ENCODE peak calls at places on chromosomes 11 and 22, in seven cellular contexts. One of them, this sample, is unnamed.
A peak's percentile ranks its signal among the peaks of the same experiment; 100 is the strongest.

GRCh38 chr11:82631722-82632630 is 101.7 kb downstream of the FAM181B start:
- DNase-seq in LNCaP clone FGC: no peak
- DNase-seq in GM04504: no peak
- DNase-seq in activated naive CD4-positive, alpha-beta T cell treated with anti-CD3 and anti-CD28 coated beads, Interleukin-2, amount 50 U/mL, for 16 hours: no peak
- DNase-seq in G401: no peak
- DNase-seq in GM12865: peak; percentile 69
- DNase-seq in T-cell: no peak
- DNase-seq in this sample: no peak

GRCh38 chr22:35838849-35839646 is 121.4 kb downstream of the APOL5 start:
- DNase-seq in LNCaP clone FGC: no peak
- DNase-seq in GM04504: peak; percentile 61
- DNase-seq in activated naive CD4-positive, alpha-beta T cell treated with anti-CD3 and anti-CD28 coated beads, Interleukin-2, amount 50 U/mL, for 16 hours: no peak
- DNase-seq in G401: peak; percentile 95
- DNase-seq in GM12865: peak; percentile 25
- DNase-seq in T-cell: no peak
- DNase-seq in this sample: no peak

GRCh38 chr11:17828311-17828751 is 93.8 kb downstream of the KCNC1 start:
- DNase-seq in LNCaP clone FGC: no peak
- DNase-seq in GM04504: peak; percentile 56
- DNase-seq in activated naive CD4-positive, alpha-beta T cell treated with anti-CD3 and anti-CD28 coated beads, Interleukin-2, amount 50 U/mL, for 16 hours: no peak
- DNase-seq in G401: peak; percentile 82
- DNase-seq in GM12865: no peak
- DNase-seq in T-cell: no peak
- DNase-seq in this sample: no peak

GRCh38 chr11:116454020-116454645 is 318.7 kb downstream of the BUD13 start:
- DNase-seq in LNCaP clone FGC: no peak
- DNase-seq in GM04504: no peak
- DNase-seq in activated naive CD4-positive, alpha-beta T cell treated with anti-CD3 and anti-CD28 coated beads, Interleukin-2, amount 50 U/mL, for 16 hours: no peak
- DNase-seq in G401: peak; percentile 55
- DNase-seq in GM12865: peak; percentile 56
- DNase-seq in T-cell: no peak
- DNase-seq in this sample: no peak

GRCh38 chr11:8229299-8230177 is 34.1 kb downstream of the LMO1 start:
- DNase-seq in LNCaP clone FGC: no peak
- DNase-seq in GM04504: no peak
- DNase-seq in activated naive CD4-positive, alpha-beta T cell treated with anti-CD3 and anti-CD28 coated beads, Interleukin-2, amount 50 U/mL, for 16 hours: no peak
- DNase-seq in G401: peak; percentile 20
- DNase-seq in GM12865: no peak
- DNase-seq in T-cell: no peak
- DNase-seq in this sample: no peak

GRCh38 chr11:78763664-78764063 is 189.0 kb upstream of the NARS2 start:
- DNase-seq in LNCaP clone FGC: no peak
- DNase-seq in GM04504: no peak
- DNase-seq in activated naive CD4-positive, alpha-beta T cell treated with anti-CD3 and anti-CD28 coated beads, Interleukin-2, amount 50 U/mL, for 16 hours: no peak
- DNase-seq in G401: no peak
- DNase-seq in GM12865: no peak
- DNase-seq in T-cell: no peak
- DNase-seq in this sample: no peak

GRCh38 chr11:125939081-125939521 is 6.7 kb upstream of the VSIG10L2 start:
- DNase-seq in LNCaP clone FGC: no peak
- DNase-seq in GM04504: no peak
- DNase-seq in activated naive CD4-positive, alpha-beta T cell treated with anti-CD3 and anti-CD28 coated beads, Interleukin-2, amount 50 U/mL, for 16 hours: no peak
- DNase-seq in G401: no peak
- DNase-seq in GM12865: no peak
- DNase-seq in T-cell: no peak
- DNase-seq in this sample: no peak

GRCh38 chr11:57349491-57350274 is 11.5 kb downstream of the P2RX3 start:
- DNase-seq in LNCaP clone FGC: no peak
- DNase-seq in GM04504: no peak
- DNase-seq in activated naive CD4-positive, alpha-beta T cell treated with anti-CD3 and anti-CD28 coated beads, Interleukin-2, amount 50 U/mL, for 16 hours: peak; percentile 65
- DNase-seq in G401: peak; percentile 47
- DNase-seq in GM12865: peak; percentile 54
- DNase-seq in T-cell: peak; percentile 47
- DNase-seq in this sample: no peak

GRCh38 chr11:60786811-60787567 is 1.9 kb downstream of the MS4A10 start:
- DNase-seq in LNCaP clone FGC: no peak
- DNase-seq in GM04504: peak; percentile 43
- DNase-seq in activated naive CD4-positive, alpha-beta T cell treated with anti-CD3 and anti-CD28 coated beads, Interleukin-2, amount 50 U/mL, for 16 hours: no peak
- DNase-seq in G401: no peak
- DNase-seq in GM12865: no peak
- DNase-seq in T-cell: no peak
- DNase-seq in this sample: peak; percentile 26

GRCh38 chr22:27697888-27698287 is 103.7 kb downstream of the MN1 start:
- DNase-seq in LNCaP clone FGC: no peak
- DNase-seq in GM04504: no peak
- DNase-seq in activated naive CD4-positive, alpha-beta T cell treated with anti-CD3 and anti-CD28 coated beads, Interleukin-2, amount 50 U/mL, for 16 hours: no peak
- DNase-seq in G401: no peak
- DNase-seq in GM12865: no peak
- DNase-seq in T-cell: no peak
- DNase-seq in this sample: no peak

GRCh38 chr11:121592708-121593107 is 139.9 kb upstream of the SORL1-AS1 start:
- DNase-seq in LNCaP clone FGC: no peak
- DNase-seq in GM04504: no peak
- DNase-seq in activated naive CD4-positive, alpha-beta T cell treated with anti-CD3 and anti-CD28 coated beads, Interleukin-2, amount 50 U/mL, for 16 hours: no peak
- DNase-seq in G401: no peak
- DNase-seq in GM12865: peak; percentile 66
- DNase-seq in T-cell: no peak
- DNase-seq in this sample: no peak

GRCh38 chr11:24064309-24064903 is 432.4 kb upstream of the LUZP2 start:
- DNase-seq in LNCaP clone FGC: no peak
- DNase-seq in GM04504: peak; percentile 8
- DNase-seq in activated naive CD4-positive, alpha-beta T cell treated with anti-CD3 and anti-CD28 coated beads, Interleukin-2, amount 50 U/mL, for 16 hours: no peak
- DNase-seq in G401: no peak
- DNase-seq in GM12865: no peak
- DNase-seq in T-cell: no peak
- DNase-seq in this sample: no peak

GRCh38 chr11:2769779-2770555 is 70.2 kb upstream of the KCNQ1OT1 start:
- DNase-seq in LNCaP clone FGC: no peak
- DNase-seq in GM04504: no peak
- DNase-seq in activated naive CD4-positive, alpha-beta T cell treated with anti-CD3 and anti-CD28 coated beads, Interleukin-2, amount 50 U/mL, for 16 hours: no peak
- DNase-seq in G401: no peak
- DNase-seq in GM12865: no peak
- DNase-seq in T-cell: no peak
- DNase-seq in this sample: peak; percentile 41

GRCh38 chr11:75449776-75450175 is 16.8 kb upstream of the KLHL35 start:
- DNase-seq in LNCaP clone FGC: no peak
- DNase-seq in GM04504: no peak
- DNase-seq in activated naive CD4-positive, alpha-beta T cell treated with anti-CD3 and anti-CD28 coated beads, Interleukin-2, amount 50 U/mL, for 16 hours: no peak
- DNase-seq in G401: no peak
- DNase-seq in GM12865: no peak
- DNase-seq in T-cell: no peak
- DNase-seq in this sample: no peak

This sample was measured in CD14-positive monocyte.